ENCODE peak calls at places on chromosome 13, in five cellular contexts. One of them, this sample, is unnamed.

GRCh38 chr13:41609828-41610227 is 152.5 kb downstream of the RGCC start:
- DNase-seq in lower leg skin: no peak
- DNase-seq in NCI-H2171 treated with DMSO at 0.1 percent for 48 hours: no peak
- DNase-seq in omental fat pad: no peak
- DNase-seq in LHCN-M2: no peak
- DNase-seq in this sample: no peak

GRCh38 chr13:75704194-75704941 is 68.2 kb downstream of the LMO7 start:
- DNase-seq in lower leg skin: no peak
- DNase-seq in NCI-H2171 treated with DMSO at 0.1 percent for 48 hours: no peak
- DNase-seq in omental fat pad: no peak
- DNase-seq in LHCN-M2: peak
- DNase-seq in this sample: no peak

GRCh38 chr13:52348983-52349780 is 56.8 kb downstream of the THSD1 start:
- DNase-seq in lower leg skin: no peak
- DNase-seq in omental fat pad: no peak
- DNase-seq in LHCN-M2: peak
- DNase-seq in NCI-H2171 treated with DMSO at 0.1 percent for 48 hours: no peak
- DNase-seq in this sample: no peak

GRCh38 chr13:59086147-59086546 is 1077.6 kb downstream of the DIAPH3 start:
- DNase-seq in omental fat pad: no peak
- DNase-seq in LHCN-M2: peak
- DNase-seq in NCI-H2171 treated with DMSO at 0.1 percent for 48 hours: no peak
- DNase-seq in lower leg skin: no peak
- DNase-seq in this sample: no peak

GRCh38 chr13:61913183-61913582 is 497.5 kb upstream of the PCDH20 start:
- DNase-seq in LHCN-M2: no peak
- DNase-seq in NCI-H2171 treated with DMSO at 0.1 percent for 48 hours: no peak
- DNase-seq in lower leg skin: no peak
- DNase-seq in omental fat pad: no peak
- DNase-seq in this sample: no peak

GRCh38 chr13:111050539-111050879 is 64.6 kb upstream of the ARHGEF7 start:
- DNase-seq in LHCN-M2: no peak
- DNase-seq in NCI-H2171 treated with DMSO at 0.1 percent for 48 hours: no peak
- DNase-seq in omental fat pad: no peak
- DNase-seq in lower leg skin: no peak
- DNase-seq in this sample: peak

GRCh38 chr13:51832471-51833152 is 12.4 kb downstream of the TMEM272 start:
- DNase-seq in NCI-H2171 treated with DMSO at 0.1 percent for 48 hours: peak
- DNase-seq in LHCN-M2: peak
- DNase-seq in lower leg skin: no peak
- DNase-seq in omental fat pad: no peak
- DNase-seq in this sample: no peak

GRCh38 chr13:111904701-111905608 is 162.0 kb upstream of the SOX1 start:
- DNase-seq in LHCN-M2: no peak
- DNase-seq in lower leg skin: no peak
- DNase-seq in NCI-H2171 treated with DMSO at 0.1 percent for 48 hours: no peak
- DNase-seq in omental fat pad: no peak
- DNase-seq in this sample: peak

GRCh38 chr13:21149568-21149967 is 26.8 kb downstream of the SKA3 start:
- DNase-seq in omental fat pad: no peak
- DNase-seq in NCI-H2171 treated with DMSO at 0.1 percent for 48 hours: no peak
- DNase-seq in lower leg skin: no peak
- DNase-seq in LHCN-M2: peak
- DNase-seq in this sample: no peak

GRCh38 chr13:51361111-51361510 is 21.6 kb downstream of the SERPINE3 start:
- DNase-seq in LHCN-M2: no peak
- DNase-seq in NCI-H2171 treated with DMSO at 0.1 percent for 48 hours: no peak
- DNase-seq in omental fat pad: no peak
- DNase-seq in lower leg skin: no peak
- DNase-seq in this sample: no peak

GRCh38 chr13:110251227-110251791 is 55.6 kb downstream of the COL4A1 start:
- DNase-seq in NCI-H2171 treated with DMSO at 0.1 percent for 48 hours: no peak
- DNase-seq in omental fat pad: no peak
- DNase-seq in lower leg skin: no peak
- DNase-seq in LHCN-M2: no peak
- DNase-seq in this sample: peak

GRCh38 chr13:29888306-29888705 is 37.9 kb upstream of the UBL3 start:
- DNase-seq in lower leg skin: no peak
- DNase-seq in NCI-H2171 treated with DMSO at 0.1 percent for 48 hours: no peak
- DNase-seq in LHCN-M2: no peak
- DNase-seq in omental fat pad: no peak
- DNase-seq in this sample: no peak

GRCh38 chr13:89150362-89150761 is 1479.2 kb downstream of the SLITRK5 start:
- DNase-seq in lower leg skin: no peak
- DNase-seq in omental fat pad: no peak
- DNase-seq in NCI-H2171 treated with DMSO at 0.1 percent for 48 hours: no peak
- DNase-seq in LHCN-M2: no peak
- DNase-seq in this sample: no peak

GRCh38 chr13:20231839-20232555 is at the start of gene GJB6:
- DNase-seq in LHCN-M2: no peak
- DNase-seq in NCI-H2171 treated with DMSO at 0.1 percent for 48 hours: no peak
- DNase-seq in omental fat pad: no peak
- DNase-seq in lower leg skin: no peak
- DNase-seq in this sample: no peak

GRCh38 chr13:38814331-38814730 is 127.5 kb downstream of the FREM2 start:
- DNase-seq in NCI-H2171 treated with DMSO at 0.1 percent for 48 hours: no peak
- DNase-seq in omental fat pad: no peak
- DNase-seq in lower leg skin: no peak
- DNase-seq in LHCN-M2: no peak
- DNase-seq in this sample: no peak

GRCh38 chr13:47146136-47146535 is 249.3 kb upstream of the HTR2A start:
- DNase-seq in LHCN-M2: peak
- DNase-seq in omental fat pad: no peak
- DNase-seq in NCI-H2171 treated with DMSO at 0.1 percent for 48 hours: no peak
- DNase-seq in lower leg skin: no peak
- DNase-seq in this sample: no peak

GRCh38 chr13:78971355-78971754 is 312.4 kb upstream of the OBI1 start:
- DNase-seq in NCI-H2171 treated with DMSO at 0.1 percent for 48 hours: no peak
- DNase-seq in omental fat pad: no peak
- DNase-seq in lower leg skin: no peak
- DNase-seq in LHCN-M2: no peak
- DNase-seq in this sample: no peak

GRCh38 chr13:23570931-23571330 is 719 bp downstream of the TNFRSF19 start:
- DNase-seq in lower leg skin: no peak
- DNase-seq in NCI-H2171 treated with DMSO at 0.1 percent for 48 hours: no peak
- DNase-seq in LHCN-M2: peak
- DNase-seq in omental fat pad: no peak
- DNase-seq in this sample: no peak

GRCh38 chr13:66689628-66690027 is 540.5 kb downstream of the PCDH9 start:
- DNase-seq in omental fat pad: no peak
- DNase-seq in lower leg skin: no peak
- DNase-seq in NCI-H2171 treated with DMSO at 0.1 percent for 48 hours: peak
- DNase-seq in LHCN-M2: peak
- DNase-seq in this sample: no peak

GRCh38 chr13:32164622-32165268 is 133.2 kb downstream of the FRY start:
- DNase-seq in lower leg skin: no peak
- DNase-seq in NCI-H2171 treated with DMSO at 0.1 percent for 48 hours: peak
- DNase-seq in omental fat pad: no peak
- DNase-seq in LHCN-M2: peak
- DNase-seq in this sample: no peak

GRCh38 chr13:111636804-111637203 is 316.4 kb downstream of the TEX29 start:
- DNase-seq in lower leg skin: no peak
- DNase-seq in omental fat pad: no peak
- DNase-seq in LHCN-M2: no peak
- DNase-seq in NCI-H2171 treated with DMSO at 0.1 percent for 48 hours: no peak
- DNase-seq in this sample: peak

GRCh38 chr13:79398915-79399314 is 7.1 kb downstream of the RBM26 start:
- DNase-seq in lower leg skin: no peak
- DNase-seq in LHCN-M2: peak
- DNase-seq in NCI-H2171 treated with DMSO at 0.1 percent for 48 hours: no peak
- DNase-seq in omental fat pad: no peak
- DNase-seq in this sample: no peak

GRCh38 chr13:30972888-30973377 is 40.5 kb downstream of the TEX26 start:
- DNase-seq in omental fat pad: no peak
- DNase-seq in lower leg skin: no peak
- DNase-seq in NCI-H2171 treated with DMSO at 0.1 percent for 48 hours: no peak
- DNase-seq in LHCN-M2: no peak
- DNase-seq in this sample: no peak

GRCh38 chr13:44218501-44219240 is 155.0 kb upstream of the SERP2 start:
- DNase-seq in lower leg skin: peak
- DNase-seq in LHCN-M2: no peak
- DNase-seq in omental fat pad: no peak
- DNase-seq in NCI-H2171 treated with DMSO at 0.1 percent for 48 hours: no peak
- DNase-seq in this sample: peak

GRCh38 chr13:23074054-23074805 is 106.5 kb upstream of the SGCG start:
- DNase-seq in lower leg skin: no peak
- DNase-seq in LHCN-M2: peak
- DNase-seq in omental fat pad: no peak
- DNase-seq in NCI-H2171 treated with DMSO at 0.1 percent for 48 hours: no peak
- DNase-seq in this sample: no peak

GRCh38 chr13:99261040-99261439 is 2.9 kb upstream of the GPR18 start:
- DNase-seq in LHCN-M2: no peak
- DNase-seq in omental fat pad: no peak
- DNase-seq in lower leg skin: no peak
- DNase-seq in NCI-H2171 treated with DMSO at 0.1 percent for 48 hours: no peak
- DNase-seq in this sample: no peak

GRCh38 chr13:98429977-98430785 is 146.7 kb downstream of the STK24 start:
- DNase-seq in LHCN-M2: no peak
- DNase-seq in omental fat pad: no peak
- DNase-seq in lower leg skin: no peak
- DNase-seq in NCI-H2171 treated with DMSO at 0.1 percent for 48 hours: no peak
- DNase-seq in this sample: no peak

GRCh38 chr13:28583661-28584091 is 75.3 kb upstream of the POMP start:
- DNase-seq in NCI-H2171 treated with DMSO at 0.1 percent for 48 hours: no peak
- DNase-seq in LHCN-M2: no peak
- DNase-seq in lower leg skin: no peak
- DNase-seq in omental fat pad: no peak
- DNase-seq in this sample: no peak

GRCh38 chr13:39909634-39910033 is 254.2 kb downstream of the COG6 start:
- DNase-seq in LHCN-M2: no peak
- DNase-seq in lower leg skin: no peak
- DNase-seq in NCI-H2171 treated with DMSO at 0.1 percent for 48 hours: no peak
- DNase-seq in omental fat pad: no peak
- DNase-seq in this sample: no peak

GRCh38 chr13:74299688-74300087 is 165.5 kb upstream of the KLF12 start:
- DNase-seq in LHCN-M2: no peak
- DNase-seq in lower leg skin: no peak
- DNase-seq in NCI-H2171 treated with DMSO at 0.1 percent for 48 hours: no peak
- DNase-seq in omental fat pad: no peak
- DNase-seq in this sample: no peak

GRCh38 chr13:62094937-62095336 is 679.3 kb upstream of the PCDH20 start:
- DNase-seq in LHCN-M2: no peak
- DNase-seq in NCI-H2171 treated with DMSO at 0.1 percent for 48 hours: no peak
- DNase-seq in omental fat pad: no peak
- DNase-seq in lower leg skin: no peak
- DNase-seq in this sample: no peak

GRCh38 chr13:21014139-21014665 is 47.2 kb downstream of the LATS2 start:
- DNase-seq in omental fat pad: no peak
- DNase-seq in LHCN-M2: peak
- DNase-seq in lower leg skin: no peak
- DNase-seq in NCI-H2171 treated with DMSO at 0.1 percent for 48 hours: no peak
- DNase-seq in this sample: no peak

GRCh38 chr13:102904408-102904862 is 58.6 kb downstream of the ERCC5 start:
- DNase-seq in omental fat pad: no peak
- DNase-seq in lower leg skin: no peak
- DNase-seq in LHCN-M2: no peak
- DNase-seq in NCI-H2171 treated with DMSO at 0.1 percent for 48 hours: no peak
- DNase-seq in this sample: no peak

GRCh38 chr13:50171585-50172282 is 156.5 kb downstream of the KCNRG start:
- DNase-seq in NCI-H2171 treated with DMSO at 0.1 percent for 48 hours: no peak
- DNase-seq in LHCN-M2: no peak
- DNase-seq in lower leg skin: no peak
- DNase-seq in omental fat pad: no peak
- DNase-seq in this sample: no peak

GRCh38 chr13:106882222-106882621 is 314.3 kb upstream of the ARGLU1 start:
- DNase-seq in lower leg skin: no peak
- DNase-seq in LHCN-M2: no peak
- DNase-seq in NCI-H2171 treated with DMSO at 0.1 percent for 48 hours: no peak
- DNase-seq in omental fat pad: no peak
- DNase-seq in this sample: no peak

GRCh38 chr13:47327856-47328255 is 431.0 kb upstream of the HTR2A start:
- DNase-seq in NCI-H2171 treated with DMSO at 0.1 percent for 48 hours: no peak
- DNase-seq in omental fat pad: no peak
- DNase-seq in lower leg skin: no peak
- DNase-seq in LHCN-M2: no peak
- DNase-seq in this sample: no peak

This sample was measured in coronary artery.